ENCODE peak calls at places on chromosomes 13 and 19, in four cellular contexts. K, U, X and Q are unnamed samples.

GRCh38 chr13:97758317-97758716 is 195.2 kb upstream of the IPO5 start:
- DNase-seq in K (no peak), U (no peak), X (no peak), Q (no peak)

GRCh38 chr19:45293682-45294081 is 29.0 kb downstream of the CKM start:
- DNase-seq in K (no peak), U (no peak), X (no peak), Q (no peak)

GRCh38 chr13:59996461-59996860 is 167.3 kb downstream of the DIAPH3 start:
- DNase-seq in K (no peak), U (no peak), X (no peak), Q (no peak)

GRCh38 chr13:75514080-75515040 is 23.3 kb downstream of the COMMD6 start:
- DNase-seq in K (no peak), U (peak), X (peak), Q (no peak)

GRCh38 chr13:24002206-24002815 is 105.0 kb upstream of the C1QTNF9B start:
- DNase-seq in K (no peak), U (no peak), X (no peak), Q (no peak)

GRCh38 chr13:113002206-113002821 is 33.3 kb downstream of the MCF2L start:
- DNase-seq in K (peak), U (no peak), X (no peak), Q (no peak)

GRCh38 chr19:19217110-19217509 is 5.4 kb downstream of the NCAN start:
- DNase-seq in K (peak), U (peak), X (peak), Q (no peak)

GRCh38 chr13:98272549-98272948 is 95.5 kb upstream of the RNF113B start:
- DNase-seq in K (no peak), U (no peak), X (no peak), Q (no peak)

GRCh38 chr19:32824906-32825608 is 44.5 kb downstream of the SLC7A9 start:
- DNase-seq in K (no peak), U (no peak), X (no peak), Q (no peak)

GRCh38 chr13:27168870-27169525 is 2.6 kb downstream of the USP12 start:
- DNase-seq in K (no peak), U (peak), X (peak), Q (no peak)

GRCh38 chr13:33164331-33164730 is 121.2 kb downstream of the STARD13 start:
- DNase-seq in K (no peak), U (peak), X (no peak), Q (no peak)

GRCh38 chr19:35882074-35882832 is 13.9 kb downstream of the APLP1 start:
- DNase-seq in K (no peak), U (peak), X (peak), Q (no peak)

GRCh38 chr19:10532457-10532856 is 11.2 kb upstream of the ATG4D start:
- DNase-seq in K (no peak), U (no peak), X (no peak), Q (no peak)

GRCh38 chr19:55640577-55641375 is at the start of gene ZNF580:
- DNase-seq in K (no peak), U (peak), X (peak), Q (no peak)

GRCh38 chr19:39377373-39378362 is 13.2 kb downstream of the PAF1 start:
- DNase-seq in K (no peak), U (no peak), X (no peak), Q (no peak)

GRCh38 chr19:2782357-2782935 is 627 bp downstream of the SGTA start:
- DNase-seq in K (no peak), U (no peak), X (no peak), Q (no peak)

GRCh38 chr13:40371531-40372125 is 294.8 kb downstream of the FOXO1 start:
- DNase-seq in K (no peak), U (no peak), X (no peak), Q (no peak)

GRCh38 chr19:53927745-53928144 is 18.7 kb downstream of the CACNG7 start:
- DNase-seq in K (peak), U (peak), X (peak), Q (no peak)

GRCh38 chr19:13408889-13409518 is 97.3 kb downstream of the CACNA1A start:
- DNase-seq in K (no peak), U (no peak), X (no peak), Q (no peak)

GRCh38 chr13:31768351-31768750 is 29.0 kb downstream of the RXFP2 start:
- DNase-seq in K (no peak), U (no peak), X (no peak), Q (no peak)

GRCh38 chr19:38686530-38686888 is 39.1 kb downstream of the ACTN4 start:
- DNase-seq in K (no peak), U (no peak), X (no peak), Q (no peak)

GRCh38 chr13:34076319-34076718 is 258.4 kb downstream of the RFC3 start:
- DNase-seq in K (no peak), U (peak), X (no peak), Q (no peak)

GRCh38 chr19:52722062-52723005 is 12.5 kb downstream of the ZNF611 start:
- DNase-seq in K (peak), U (peak), X (peak), Q (peak)

GRCh38 chr19:41341669-41342490 is 11.8 kb downstream of the TGFB1 start:
- DNase-seq in K (no peak), U (no peak), X (no peak), Q (no peak)

GRCh38 chr19:4088975-4089374 is 22.3 kb upstream of the ZBTB7A start:
- DNase-seq in K (no peak), U (no peak), X (no peak), Q (no peak)

GRCh38 chr13:43804461-43805070 is 17.8 kb upstream of the ENOX1 start:
- DNase-seq in K (peak), U (peak), X (peak), Q (no peak)

GRCh38 chr13:29924482-29924884 is 74.1 kb upstream of the UBL3 start:
- DNase-seq in K (peak), U (peak), X (peak), Q (no peak)

GRCh38 chr13:109166807-109167206 is 537.4 kb downstream of the MYO16 start:
- DNase-seq in K (no peak), U (no peak), X (no peak), Q (no peak)
- H3K4me2 ChIP-seq in K (no peak), U (no peak), X (no peak), Q (no peak)

DNA sequence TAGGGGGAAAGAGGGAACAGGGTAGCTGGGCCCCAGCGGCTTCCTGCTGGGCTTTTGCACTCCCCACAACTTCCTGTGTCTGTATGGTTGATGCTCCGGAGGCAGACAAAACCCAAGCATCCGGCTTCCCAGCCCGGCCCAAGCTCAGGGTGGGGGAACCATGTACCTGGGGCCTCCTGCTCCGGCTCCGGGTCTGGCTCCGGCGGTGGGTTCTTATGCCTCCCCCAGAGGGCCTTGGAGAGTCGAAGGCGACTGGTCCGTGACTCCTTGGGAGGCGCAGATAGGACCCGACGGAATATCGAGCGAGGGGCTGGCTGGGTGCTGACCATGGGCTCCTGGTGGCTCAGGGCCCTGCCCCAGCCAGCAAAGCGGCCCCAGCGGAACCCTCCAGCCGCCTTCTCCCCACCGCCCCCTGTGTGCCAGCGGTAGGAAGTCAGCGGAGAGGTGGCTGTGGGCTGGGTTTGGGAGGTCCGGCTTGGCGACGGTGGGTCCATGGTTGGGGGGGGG is 426 bp downstream of the RASAL3 start:
- DNase-seq in K (no peak), U (no peak), X (no peak), Q (no peak)
- H2AFZ ChIP-seq in K (no peak), U (no peak), X (no peak), Q (no peak)

GRCh38 chr19:8163781-8164180 is 14.4 kb upstream of the FBN3 start:
- DNase-seq in K (peak), U (no peak), X (peak), Q (no peak)

GRCh38 chr19:8155318-8155717 is 5.9 kb upstream of the FBN3 start:
- DNase-seq in K (no peak), U (no peak), X (no peak), Q (no peak)

GRCh38 chr19:8158411-8159074 is 9.2 kb upstream of the FBN3 start:
- DNase-seq in K (peak), U (peak), X (peak), Q (no peak)

DNA sequence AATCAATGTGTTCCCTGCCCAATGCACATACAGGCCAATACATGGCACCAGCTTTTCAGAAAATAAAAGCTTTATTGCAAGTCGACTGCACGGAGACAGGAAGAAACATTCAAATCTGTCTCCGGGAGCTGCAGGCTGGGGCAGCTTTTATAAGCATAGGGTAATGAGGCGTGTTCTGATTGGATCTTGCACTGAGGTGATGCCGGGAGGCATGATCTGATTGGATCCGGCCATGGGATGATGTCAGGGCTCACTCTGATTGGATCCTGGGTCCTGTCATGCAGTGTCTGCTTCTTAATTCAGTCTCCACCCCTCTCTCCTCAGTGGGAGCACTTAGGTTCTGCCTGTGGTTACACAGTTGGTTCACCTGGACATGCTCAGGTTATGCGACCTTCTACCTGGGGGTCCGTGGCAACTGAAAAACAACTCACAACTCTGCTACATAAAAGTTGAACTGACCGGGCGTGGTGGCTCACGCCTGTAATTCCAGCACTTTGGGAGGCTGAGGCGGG is 11.8 kb upstream of the FBN3 start:
- DNase-seq in K (peak), U (peak), X (no peak), Q (no peak)
- H3K4me2 ChIP-seq in K (peak), U (no peak), X (no peak), Q (no peak)

GRCh38 chr13:66586489-66586888 is 643.6 kb downstream of the PCDH9 start:
- DNase-seq in K (no peak), U (peak), X (no peak), Q (no peak)
- H2AFZ ChIP-seq in K (no peak), U (no peak), X (no peak), Q (no peak)

GRCh38 chr19:50794778-50795664 is 4.8 kb downstream of the ACP4 start:
- DNase-seq in K (no peak), U (no peak), X (no peak), Q (no peak)
- H3K4me2 ChIP-seq in K (no peak), U (no peak), X (no peak), Q (no peak)